ENCODE peak calls at places on chromosome 15, in four cellular contexts. M, Z, T and U are unnamed samples.

GRCh38 chr15:57028176-57028575 is 109.7 kb downstream of the TCF12 start:
- DNase-seq in Z (no peak), M (no peak), T (no peak), U (no peak)

GRCh38 chr15:40048155-40048792 is 9.3 kb upstream of the SRP14 start:
- DNase-seq in T (no peak), M (no peak), Z (no peak), U (no peak)

GRCh38 chr15:45177285-45177684 is 10.5 kb downstream of the SHF start:
- DNase-seq in T (no peak), Z (no peak), M (no peak), U (no peak)

GRCh38 chr15:78726870-78727551 is 84.3 kb downstream of the ADAMTS7 start:
- DNase-seq in T (peak), Z (no peak), M (no peak), U (no peak)

GRCh38 chr15:74242296-74242929 is 6.3 kb downstream of the CCDC33 start:
- DNase-seq in M (no peak), T (peak), Z (no peak), U (no peak)

GRCh38 chr15:87681054-87681453 is 575.5 kb downstream of the NTRK3 start:
- DNase-seq in M (no peak), T (no peak), Z (no peak), U (no peak)

GRCh38 chr15:61639491-61639890 is 410.4 kb upstream of the RORA start:
- DNase-seq in Z (no peak), T (no peak), M (no peak), U (no peak)

GRCh38 chr15:81117136-81117535 is 16.9 kb upstream of the CFAP161 start:
- DNase-seq in T (no peak), Z (no peak), M (no peak), U (no peak)

GRCh38 chr15:58070801-58071418 is 5.4 kb upstream of the ALDH1A2 start:
- DNase-seq in T (peak), M (no peak), Z (peak), U (no peak)

GRCh38 chr15:70892912-70893560 is 410 bp downstream of the LRRC49 start:
- DNase-seq in T (no peak), M (no peak), Z (no peak), U (no peak)

GRCh38 chr15:31338879-31339557 is 12.4 kb downstream of the KLF13 start:
- DNase-seq in Z (no peak), T (no peak), M (peak), U (no peak)

GRCh38 chr15:90261811-90262210 is 3.7 kb upstream of the NGRN start:
- DNase-seq in M (no peak), Z (no peak), T (no peak), U (no peak)

GRCh38 chr15:59352683-59353082 is 20.0 kb downstream of the MYO1E start:
- DNase-seq in T (no peak), Z (no peak), M (no peak), U (no peak)

GRCh38 chr15:63495780-63496179 is 8.6 kb upstream of the USP3 start:
- DNase-seq in Z (no peak), M (no peak), T (no peak), U (no peak)

GRCh38 chr15:45089712-45090373 is 24.1 kb downstream of the DUOX2 start:
- DNase-seq in T (no peak), Z (no peak), M (no peak), U (no peak)

GRCh38 chr15:79164043-79164442 is 73.5 kb upstream of the RASGRF1 start:
- DNase-seq in Z (no peak), T (no peak), M (no peak), U (no peak)

GRCh38 chr15:92521624-92522008 is 127.9 kb downstream of the ST8SIA2 start:
- DNase-seq in Z (peak), T (peak), M (no peak), U (peak)

GRCh38 chr15:43939070-43939469 is 112.3 kb downstream of the WDR76 start:
- DNase-seq in T (peak), Z (no peak), M (no peak), U (no peak)

GRCh38 chr15:26981492-26981891 is 10.5 kb downstream of the GABRG3 start:
- DNase-seq in Z (no peak), M (no peak), T (no peak), U (no peak)

GRCh38 chr15:95394186-95395067 is 936.1 kb upstream of the NR2F2 start:
- DNase-seq in M (no peak), T (no peak), Z (no peak), U (no peak)

GRCh38 chr15:34324933-34325332 is 12.6 kb downstream of the SLC12A6 start:
- DNase-seq in M (no peak), T (no peak), Z (no peak), U (no peak)

GRCh38 chr15:89018235-89018634 is 70.0 kb upstream of the ABHD2 start:
- DNase-seq in Z (no peak), T (no peak), M (no peak), U (no peak)

GRCh38 chr15:32636908-32637567 is 4.5 kb upstream of the SCG5 start:
- DNase-seq in M (no peak), Z (no peak), T (no peak), U (no peak)